ENCODE peak calls at places on chromosome 3, in six cellular contexts. One of them, this sample, is unnamed. For H3K27me3, the result is how much of the 10 kb centered on the place peaks cover.

GRCh38 chr3:112847692-112848091 is 1.0 kb upstream of the CD200R1L start:
- DNase-seq in AG04450: no peak
- DNase-seq in CD8-positive, alpha-beta T cell: peak
- DNase-seq in sigmoid colon: no peak
- DNase-seq in psoas muscle: no peak
- DNase-seq in lower lobe of right lung: no peak
- DNase-seq in this sample: no peak

GRCh38 chr3:72193768-72194463 is 409.0 kb upstream of the PROK2 start:
- DNase-seq in AG04450: no peak
- DNase-seq in CD8-positive, alpha-beta T cell: no peak
- DNase-seq in sigmoid colon: no peak
- DNase-seq in psoas muscle: no peak
- DNase-seq in lower lobe of right lung: no peak
- DNase-seq in this sample: no peak

GRCh38 chr3:188179006-188179966 is 25.3 kb downstream of the LPP start:
- DNase-seq in AG04450: peak
- DNase-seq in CD8-positive, alpha-beta T cell: no peak
- DNase-seq in sigmoid colon: peak
- DNase-seq in psoas muscle: peak
- DNase-seq in lower lobe of right lung: peak
- DNase-seq in this sample: peak

GRCh38 chr3:140557476-140557875 is 120.4 kb upstream of the TRIM42 start:
- DNase-seq in AG04450: no peak
- DNase-seq in CD8-positive, alpha-beta T cell: no peak
- DNase-seq in sigmoid colon: no peak
- DNase-seq in psoas muscle: no peak
- DNase-seq in lower lobe of right lung: no peak
- DNase-seq in this sample: no peak

GRCh38 chr3:79767194-79767952 is 425 bp downstream of the ROBO1 start:
- DNase-seq in AG04450: no peak
- DNase-seq in CD8-positive, alpha-beta T cell: no peak
- DNase-seq in sigmoid colon: no peak
- DNase-seq in psoas muscle: no peak
- DNase-seq in lower lobe of right lung: no peak
- DNase-seq in this sample: no peak

GRCh38 chr3:49867871-49868321 is 1.8 kb downstream of the CAMKV start:
- DNase-seq in AG04450: no peak
- DNase-seq in CD8-positive, alpha-beta T cell: no peak
- DNase-seq in sigmoid colon: no peak
- DNase-seq in psoas muscle: no peak
- DNase-seq in lower lobe of right lung: no peak
- DNase-seq in this sample: no peak

GRCh38 chr3:134857776-134858515 is 62.9 kb downstream of the EPHB1 start:
- DNase-seq in AG04450: no peak
- DNase-seq in CD8-positive, alpha-beta T cell: no peak
- DNase-seq in sigmoid colon: no peak
- DNase-seq in psoas muscle: no peak
- DNase-seq in lower lobe of right lung: no peak
- DNase-seq in this sample: no peak

GRCh38 chr3:130894130-130894872 is 417 bp downstream of the ATP2C1 start:
- DNase-seq in AG04450: no peak
- DNase-seq in CD8-positive, alpha-beta T cell: peak
- DNase-seq in sigmoid colon: peak
- DNase-seq in psoas muscle: peak
- DNase-seq in lower lobe of right lung: peak
- DNase-seq in this sample: peak

GRCh38 chr3:168051579-168052183 is 44.0 kb downstream of the GOLIM4 start:
- DNase-seq in AG04450: no peak
- DNase-seq in CD8-positive, alpha-beta T cell: no peak
- DNase-seq in sigmoid colon: no peak
- DNase-seq in psoas muscle: no peak
- DNase-seq in lower lobe of right lung: no peak
- DNase-seq in this sample: no peak

GRCh38 chr3:187955076-187955952 is 198.6 kb upstream of the LPP start:
- DNase-seq in AG04450: peak
- DNase-seq in CD8-positive, alpha-beta T cell: no peak
- DNase-seq in sigmoid colon: peak
- DNase-seq in psoas muscle: peak
- DNase-seq in lower lobe of right lung: no peak
- DNase-seq in this sample: no peak

GRCh38 chr3:106349191-106349881 is 480.5 kb upstream of the CBLB start:
- DNase-seq in AG04450: no peak
- DNase-seq in CD8-positive, alpha-beta T cell: no peak
- DNase-seq in sigmoid colon: no peak
- DNase-seq in psoas muscle: no peak
- DNase-seq in lower lobe of right lung: no peak
- DNase-seq in this sample: no peak

GRCh38 chr3:126541628-126542339 is 16.9 kb downstream of the C3orf22 start:
- DNase-seq in AG04450: no peak
- DNase-seq in CD8-positive, alpha-beta T cell: no peak
- DNase-seq in sigmoid colon: peak
- DNase-seq in psoas muscle: peak
- DNase-seq in lower lobe of right lung: peak
- DNase-seq in this sample: no peak

GRCh38 chr3:95037927-95038326 is 975.1 kb downstream of the NSUN3 start:
- DNase-seq in AG04450: no peak
- DNase-seq in CD8-positive, alpha-beta T cell: no peak
- DNase-seq in sigmoid colon: no peak
- DNase-seq in psoas muscle: no peak
- DNase-seq in lower lobe of right lung: no peak
- DNase-seq in this sample: no peak

GRCh38 chr3:161957467-161957866 is 460.9 kb downstream of the OTOL1 start:
- DNase-seq in AG04450: no peak
- DNase-seq in CD8-positive, alpha-beta T cell: no peak
- DNase-seq in sigmoid colon: no peak
- DNase-seq in psoas muscle: no peak
- DNase-seq in lower lobe of right lung: no peak
- DNase-seq in this sample: no peak

GRCh38 chr3:15305366-15305844 is 27.0 kb downstream of the SH3BP5 start:
- DNase-seq in AG04450: no peak
- DNase-seq in CD8-positive, alpha-beta T cell: no peak
- DNase-seq in sigmoid colon: peak
- DNase-seq in psoas muscle: no peak
- DNase-seq in lower lobe of right lung: no peak
- DNase-seq in this sample: no peak

GRCh38 chr3:161413855-161414210 is 42.5 kb upstream of the SPTSSB start:
- DNase-seq in AG04450: no peak
- DNase-seq in CD8-positive, alpha-beta T cell: no peak
- DNase-seq in sigmoid colon: no peak
- DNase-seq in psoas muscle: no peak
- DNase-seq in lower lobe of right lung: no peak
- DNase-seq in this sample: no peak

GRCh38 chr3:144018776-144019175 is 47.2 kb downstream of the DIPK2A start:
- DNase-seq in AG04450: peak
- DNase-seq in CD8-positive, alpha-beta T cell: no peak
- DNase-seq in sigmoid colon: no peak
- DNase-seq in psoas muscle: no peak
- DNase-seq in lower lobe of right lung: no peak
- DNase-seq in this sample: no peak

GRCh38 chr3:53236112-53236841 is 19.5 kb downstream of the TKT start:
- DNase-seq in AG04450: peak
- DNase-seq in CD8-positive, alpha-beta T cell: no peak
- DNase-seq in sigmoid colon: peak
- DNase-seq in psoas muscle: peak
- DNase-seq in lower lobe of right lung: peak
- DNase-seq in this sample: peak

GRCh38 chr3:104526901-104527401 is 839.8 kb upstream of the ALCAM start:
- DNase-seq in AG04450: no peak
- DNase-seq in CD8-positive, alpha-beta T cell: no peak
- DNase-seq in sigmoid colon: no peak
- DNase-seq in psoas muscle: no peak
- DNase-seq in lower lobe of right lung: no peak
- DNase-seq in this sample: no peak

GRCh38 chr3:125693887-125694286 is 98.6 kb upstream of the OSBPL11 start:
- DNase-seq in AG04450: no peak
- DNase-seq in CD8-positive, alpha-beta T cell: no peak
- DNase-seq in sigmoid colon: no peak
- DNase-seq in psoas muscle: no peak
- DNase-seq in lower lobe of right lung: no peak
- DNase-seq in this sample: no peak

GRCh38 chr3:185057829-185058228 is 95.0 kb downstream of the C3orf70 start:
- DNase-seq in AG04450: no peak
- DNase-seq in CD8-positive, alpha-beta T cell: no peak
- DNase-seq in sigmoid colon: no peak
- DNase-seq in psoas muscle: no peak
- DNase-seq in lower lobe of right lung: no peak
- DNase-seq in this sample: no peak

GRCh38 chr3:148309390-148310035 is 388.2 kb upstream of the AGTR1 start:
- DNase-seq in AG04450: no peak
- DNase-seq in CD8-positive, alpha-beta T cell: no peak
- DNase-seq in sigmoid colon: no peak
- DNase-seq in psoas muscle: no peak
- DNase-seq in lower lobe of right lung: no peak
- DNase-seq in this sample: no peak

GRCh38 chr3:62870321-62870720 is 4.9 kb downstream of the CADPS start:
- DNase-seq in AG04450: no peak
- DNase-seq in CD8-positive, alpha-beta T cell: no peak
- DNase-seq in sigmoid colon: no peak
- DNase-seq in psoas muscle: no peak
- DNase-seq in lower lobe of right lung: no peak
- DNase-seq in this sample: no peak

GRCh38 chr3:42500909-42501308 is 1.5 kb upstream of the VIPR1 start:
- DNase-seq in AG04450: no peak
- DNase-seq in CD8-positive, alpha-beta T cell: no peak
- DNase-seq in sigmoid colon: peak
- DNase-seq in psoas muscle: no peak
- DNase-seq in lower lobe of right lung: no peak
- DNase-seq in this sample: no peak

GRCh38 chr3:105885261-105885660 is 16.4 kb upstream of the CBLB start:
- DNase-seq in AG04450: no peak
- DNase-seq in CD8-positive, alpha-beta T cell: no peak
- DNase-seq in sigmoid colon: no peak
- DNase-seq in psoas muscle: no peak
- DNase-seq in lower lobe of right lung: no peak
- DNase-seq in this sample: no peak

GRCh38 chr3:195117978-195118581 is 152.9 kb downstream of the XXYLT1 start:
- DNase-seq in AG04450: no peak
- DNase-seq in CD8-positive, alpha-beta T cell: no peak
- DNase-seq in sigmoid colon: no peak
- DNase-seq in psoas muscle: no peak
- DNase-seq in lower lobe of right lung: no peak
- DNase-seq in this sample: no peak

DNA sequence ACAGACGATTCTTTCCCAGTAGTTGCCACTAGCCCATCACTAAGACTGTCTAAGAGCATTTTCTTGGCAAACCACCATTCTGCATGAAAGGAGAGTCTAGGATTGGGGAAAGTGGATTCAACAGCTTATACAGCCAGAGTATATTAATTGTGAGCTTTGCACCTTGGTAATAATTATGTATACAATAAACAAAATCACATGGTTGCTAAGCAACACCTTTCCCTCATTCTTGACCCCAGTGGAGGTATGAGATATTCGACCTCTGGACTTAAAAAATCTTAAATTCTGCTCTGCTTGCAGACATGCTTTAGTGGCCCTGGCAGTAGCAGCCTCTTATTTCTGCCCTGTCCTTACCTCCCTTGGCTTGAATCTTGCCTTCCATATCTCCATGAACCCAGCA is 73.1 kb downstream of the PPP2R3A start:
- DNase-seq in AG04450: no peak
- DNase-seq in CD8-positive, alpha-beta T cell: no peak
- DNase-seq in sigmoid colon: no peak
- DNase-seq in psoas muscle: no peak
- DNase-seq in lower lobe of right lung: no peak
- DNase-seq in this sample: no peak
- H3K27ac ChIP-seq in AG04450: no peak
- H3K27ac ChIP-seq in CD8-positive, alpha-beta T cell: no peak
- H3K27ac ChIP-seq in sigmoid colon: no peak
- H3K27ac ChIP-seq in psoas muscle: no peak
- H3K27ac ChIP-seq in lower lobe of right lung: no peak
- H3K27ac ChIP-seq in this sample: no peak

DNA sequence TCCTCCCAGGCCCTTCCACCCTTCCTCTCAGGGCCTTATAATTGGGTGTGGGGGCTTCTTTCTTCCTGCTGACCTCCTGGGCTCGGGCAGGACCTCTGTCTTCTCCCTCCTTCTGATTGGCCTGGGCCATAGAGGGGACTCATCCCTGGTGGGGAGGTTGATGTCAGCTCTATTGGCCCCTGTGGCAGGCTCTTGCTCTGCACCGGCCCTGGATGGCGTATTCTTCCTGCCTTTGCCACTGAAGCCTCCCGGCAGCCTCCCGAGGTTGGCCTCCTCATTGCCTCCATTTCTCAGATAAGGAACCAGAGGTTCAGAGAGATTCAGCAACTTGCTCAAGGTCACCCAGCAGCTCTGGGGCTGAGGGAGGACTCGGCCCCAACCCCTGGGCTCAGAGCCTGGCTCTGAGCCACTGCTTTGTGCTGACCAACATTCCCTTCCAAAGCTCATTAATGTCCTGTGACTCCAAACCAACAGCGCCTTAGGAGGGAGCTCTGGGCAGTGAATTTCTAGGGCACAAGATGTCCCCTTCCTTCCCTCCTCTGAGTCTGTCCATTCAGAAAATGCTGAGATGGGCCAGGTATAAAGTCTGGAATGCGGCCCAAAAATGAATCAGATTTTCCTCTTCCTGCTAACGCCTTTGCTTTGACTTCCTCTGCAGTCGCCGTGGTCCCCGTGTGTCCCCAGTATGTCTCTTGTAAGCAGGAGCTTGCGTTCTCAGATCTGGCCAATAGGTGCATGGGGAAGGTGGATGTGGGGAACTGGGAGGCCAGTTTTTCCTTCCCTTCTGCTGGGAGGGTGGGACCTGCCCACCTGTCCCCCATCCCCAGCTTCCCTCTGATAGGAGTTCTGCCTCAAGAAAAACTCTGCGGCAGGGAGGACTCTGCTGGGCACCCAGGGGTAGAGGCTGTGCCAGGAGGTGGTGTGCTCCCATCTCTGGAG is 74.2 kb downstream of the HMCES start:
- DNase-seq in AG04450: no peak
- DNase-seq in CD8-positive, alpha-beta T cell: no peak
- DNase-seq in sigmoid colon: no peak
- DNase-seq in psoas muscle: no peak
- DNase-seq in lower lobe of right lung: no peak
- DNase-seq in this sample: peak
- TF ChIP-seq CTCF in AG04450: no peak
- TF ChIP-seq CTCF in CD8-positive, alpha-beta T cell: no peak
- TF ChIP-seq CTCF in sigmoid colon: no peak
- TF ChIP-seq CTCF in psoas muscle: no peak
- TF ChIP-seq CTCF in lower lobe of right lung: no peak
- TF ChIP-seq CTCF in this sample: no peak

GRCh38 chr3:11976976-11977375 is 27.2 kb upstream of the SYN2 start:
- DNase-seq in AG04450: no peak
- DNase-seq in CD8-positive, alpha-beta T cell: no peak
- DNase-seq in sigmoid colon: no peak
- DNase-seq in psoas muscle: no peak
- DNase-seq in lower lobe of right lung: no peak
- DNase-seq in this sample: no peak
- H3K27me3 ChIP-seq in AG04450: under half
- H3K27me3 ChIP-seq in CD8-positive, alpha-beta T cell: under half
- H3K27me3 ChIP-seq in sigmoid colon: under half
- H3K27me3 ChIP-seq in psoas muscle: under half
- H3K27me3 ChIP-seq in lower lobe of right lung: under half
- H3K27me3 ChIP-seq in this sample: under half

DNA sequence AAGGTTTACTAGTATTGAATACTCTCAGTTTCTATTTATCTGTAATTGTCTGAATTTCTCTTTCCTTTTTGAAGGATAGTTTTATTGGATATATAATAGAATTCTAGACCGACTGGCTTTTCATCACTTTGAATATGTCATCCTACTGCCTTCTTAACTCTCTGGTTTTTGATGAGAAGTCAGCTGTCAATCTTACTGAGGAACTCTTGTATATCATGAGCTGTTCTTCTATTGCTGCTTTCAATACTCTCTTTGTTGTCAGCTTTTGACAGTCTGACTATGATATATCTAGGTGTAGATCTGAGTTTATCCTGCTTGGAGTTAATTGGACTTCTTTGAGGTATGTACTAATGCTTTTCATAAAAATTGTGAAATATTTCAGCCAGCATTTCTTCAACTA is 333.8 kb downstream of the PLCL2 start:
- DNase-seq in AG04450: no peak
- DNase-seq in CD8-positive, alpha-beta T cell: no peak
- DNase-seq in sigmoid colon: no peak
- DNase-seq in psoas muscle: no peak
- DNase-seq in lower lobe of right lung: no peak
- DNase-seq in this sample: no peak
- H3K27ac ChIP-seq in AG04450: no peak
- H3K27ac ChIP-seq in CD8-positive, alpha-beta T cell: no peak
- H3K27ac ChIP-seq in sigmoid colon: no peak
- H3K27ac ChIP-seq in psoas muscle: no peak
- H3K27ac ChIP-seq in lower lobe of right lung: no peak
- H3K27ac ChIP-seq in this sample: no peak